ENCODE peak calls at places on chromosome 11, in five cellular contexts. Q, P, B, A and C are unnamed samples.
A peak's percentile ranks its signal among the peaks of the same experiment; 100 is the strongest.

GRCh38 chr11:122731500-122731913 is 76.0 kb downstream of the UBASH3B start:
- DNase-seq in Q (no peak), A (no peak), P (no peak), B (no peak), C (no peak)

GRCh38 chr11:7115775-7116174 is 27.0 kb downstream of the RBMXL2 start:
- DNase-seq in B (no peak), P (no peak), Q (no peak), A (no peak), C (no peak)

GRCh38 chr11:14036495-14036894 is 74.0 kb downstream of the SPON1 start:
- DNase-seq in Q (no peak), A (no peak), P (no peak), B (no peak), C (no peak)

GRCh38 chr11:64918056-64918455 is 1.0 kb upstream of the ATG2A start:
- DNase-seq in B (no peak), P (no peak), Q (no peak), A (no peak), C (no peak)

GRCh38 chr11:130894322-130895025 is 21.8 kb downstream of the SNX19 start:
- DNase-seq in A (no peak), B (peak; percentile 59), Q (peak; percentile 59), P (peak; percentile 81), C (peak; percentile 60)

GRCh38 chr11:1181858-1182535 is 24.2 kb downstream of the MUC5AC start:
- DNase-seq in B (no peak), Q (no peak), P (peak; percentile 59), A (peak; percentile 36), C (peak; percentile 16)

GRCh38 chr11:78251083-78251699 is 62.5 kb downstream of the USP35 start:
- DNase-seq in Q (no peak), A (no peak), P (no peak), B (no peak), C (no peak)

GRCh38 chr11:60978546-60979380 is 7.3 kb downstream of the CD6 start:
- DNase-seq in A (no peak), B (no peak), P (no peak), Q (no peak), C (no peak)

GRCh38 chr11:131511794-131512193 is 141.4 kb downstream of the NTM start:
- DNase-seq in B (no peak), A (no peak), Q (peak; percentile 59), P (no peak), C (no peak)

GRCh38 chr11:110907629-110908028 is 195.4 kb upstream of the ARHGAP20 start:
- DNase-seq in A (no peak), P (no peak), B (peak; percentile 56), Q (peak; percentile 4), C (no peak)

GRCh38 chr11:69447786-69448185 is 33.7 kb upstream of the LINC01488 start:
- DNase-seq in Q (peak; percentile 63), A (peak; percentile 40), P (peak; percentile 50), B (no peak), C (no peak)

GRCh38 chr11:72743321-72744221 is 8.6 kb downstream of the ARAP1 start:
- DNase-seq in Q (no peak), A (peak; percentile 55), B (peak; percentile 86), P (peak; percentile 52), C (no peak)

GRCh38 chr11:91081440-91082088 is 858.7 kb upstream of the CHORDC1 start:
- DNase-seq in B (no peak), P (no peak), A (no peak), Q (peak; percentile 30), C (no peak)

GRCh38 chr11:118290923-118291322 is 13.6 kb upstream of the CD3E start:
- DNase-seq in B (peak; percentile 53), P (no peak), Q (peak; percentile 43), A (no peak), C (peak; percentile 32)

GRCh38 chr11:18259259-18259658 is 6.8 kb upstream of the SAA1 start:
- DNase-seq in A (no peak), B (no peak), P (no peak), Q (no peak), C (no peak)

GRCh38 chr11:25298450-25298849 is 801.6 kb downstream of the LUZP2 start:
- DNase-seq in A (no peak), P (no peak), Q (no peak), B (no peak), C (no peak)

GRCh38 chr11:110128161-110128560 is 35.0 kb downstream of the ZC3H12C start:
- DNase-seq in A (no peak), Q (no peak), B (no peak), P (no peak), C (no peak)

GRCh38 chr11:73340164-73340563 is 32.1 kb downstream of the ARHGEF17 start:
- DNase-seq in P (no peak), A (no peak), B (no peak), Q (no peak), C (no peak)

GRCh38 chr11:125082611-125083311 is 19.7 kb downstream of the SLC37A2 start:
- DNase-seq in B (no peak), Q (peak; percentile 83), P (no peak), A (no peak), C (no peak)